ENCODE peak calls at places on chromosomes 1 and 21, in five cellular contexts. O is trophoblast cell, F is neuronal stem cell, H is IMR-90, K is H9. A is an unnamed sample.

GRCh38 chr1:24294757-24295371 is 24.3 kb upstream of the GRHL3 start:
- DNase-seq in O (peak), F (no peak), H (no peak), K (no peak), A (peak)

GRCh38 chr1:7941437-7941793 is 776 bp upstream of the TNFRSF9 start:
- DNase-seq in O (peak), F (no peak), H (peak), K (no peak), A (peak)

GRCh38 chr1:244887281-244887680 is 22.9 kb upstream of the HNRNPU start:
- DNase-seq in O (peak), F (no peak), H (no peak), K (no peak), A (no peak)

GRCh38 chr1:66711420-66711819 is 40.8 kb upstream of the DYNLT5 start:
- DNase-seq in O (peak), F (no peak), H (no peak), K (no peak), A (peak)

GRCh38 chr1:155307247-155307740 is 1.4 kb upstream of the FDPS start:
- DNase-seq in O (peak), F (no peak), H (peak), K (peak), A (peak)

GRCh38 chr21:31459457-31459856 is 115.4 kb upstream of the TIAM1 start:
- DNase-seq in O (peak), F (no peak), H (no peak), K (peak), A (peak)

GRCh38 chr1:97834903-97835302 is 85.9 kb downstream of the DPYD start:
- DNase-seq in O (no peak), F (no peak), H (peak), K (no peak), A (no peak)

GRCh38 chr21:31473685-31474345 is 129.8 kb upstream of the TIAM1 start:
- DNase-seq in O (no peak), F (no peak), H (no peak), K (no peak), A (no peak)

GRCh38 chr21:45768011-45768740 is 124.7 kb downstream of the PCBP3 start:
- DNase-seq in O (no peak), F (no peak), H (peak), K (no peak), A (peak)

GRCh38 chr1:30982431-30982830 is 73.9 kb upstream of the SDC3 start:
- DNase-seq in O (no peak), F (no peak), H (no peak), K (no peak), A (no peak)

GRCh38 chr1:102580806-102581205 is 527.5 kb downstream of the COL11A1 start:
- DNase-seq in O (no peak), F (no peak), H (no peak), K (no peak), A (no peak)

DNA sequence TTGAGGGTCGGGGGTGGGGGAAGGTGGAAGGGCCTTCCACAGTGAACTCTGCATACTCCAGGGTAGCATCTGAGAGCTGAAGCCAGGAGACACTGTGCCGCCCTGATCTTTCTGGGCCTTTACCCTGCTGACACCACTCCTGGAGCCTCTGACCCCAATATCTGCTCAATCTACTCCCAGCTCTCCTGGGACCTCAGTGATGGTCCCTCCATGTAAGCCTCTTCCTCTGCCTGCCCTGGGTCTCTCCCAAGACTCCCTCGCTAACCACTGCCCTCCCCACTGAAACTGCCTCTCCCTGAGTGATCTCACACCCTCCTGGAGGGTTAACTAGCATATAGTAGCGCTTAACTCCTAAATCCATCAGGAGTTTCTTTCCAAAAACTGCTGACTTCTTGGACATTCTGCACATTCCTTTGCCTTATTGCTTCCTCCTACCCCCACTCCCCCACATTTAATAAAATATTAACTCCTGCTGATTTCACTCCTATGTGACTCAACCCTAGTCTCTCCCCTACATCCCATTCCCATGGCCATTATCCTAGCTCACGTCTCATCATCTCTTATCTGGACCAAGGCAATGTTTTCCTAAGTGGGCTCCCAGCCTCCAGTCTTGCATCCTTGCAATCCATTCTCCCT is 145.6 kb downstream of the HMGB4 start:
- DNase-seq in O (no peak), F (no peak), H (no peak), K (no peak), A (no peak)
- H4K8ac ChIP-seq in O (no peak), F (no peak), H (no peak), K (no peak), A (no peak)

GRCh38 chr1:63865561-63865960 is 91.7 kb downstream of the ROR1 start:
- DNase-seq in O (no peak), F (no peak), H (no peak), K (no peak), A (no peak)

GRCh38 chr1:63864224-63864623 is 90.4 kb downstream of the ROR1 start:
- DNase-seq in O (no peak), F (no peak), H (peak), K (no peak), A (no peak)

GRCh38 chr1:63868220-63868897 is 94.5 kb downstream of the ROR1 start:
- DNase-seq in O (no peak), F (no peak), H (peak), K (no peak), A (peak)

GRCh38 chr1:63867429-63868176 is 93.8 kb downstream of the ROR1 start:
- DNase-seq in O (no peak), F (no peak), H (no peak), K (no peak), A (peak)

DNA sequence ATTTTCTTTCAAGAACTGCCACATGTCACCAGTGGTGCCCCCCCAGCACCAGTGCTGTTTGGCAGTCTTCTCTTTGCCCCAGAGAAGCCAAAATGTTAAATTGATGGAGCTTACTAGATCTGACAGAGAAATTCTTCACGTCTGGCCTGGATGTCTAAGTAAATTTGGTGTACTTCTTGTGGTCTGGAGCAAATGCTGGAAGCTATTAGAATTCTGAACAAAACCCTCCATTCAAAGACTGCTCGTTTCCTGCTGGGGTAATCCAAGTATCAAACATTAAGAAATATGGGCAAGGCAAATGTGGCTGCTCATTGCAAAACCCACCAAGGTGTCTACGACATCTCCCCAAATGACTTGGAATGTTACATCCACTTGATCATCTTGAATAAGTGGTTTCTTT is 92.3 kb downstream of the ROR1 start:
- DNase-seq in O (no peak), F (no peak), H (no peak), K (no peak), A (no peak)
- H4K8ac ChIP-seq in O (no peak), F (no peak), H (no peak), K (no peak), A (no peak)

DNA sequence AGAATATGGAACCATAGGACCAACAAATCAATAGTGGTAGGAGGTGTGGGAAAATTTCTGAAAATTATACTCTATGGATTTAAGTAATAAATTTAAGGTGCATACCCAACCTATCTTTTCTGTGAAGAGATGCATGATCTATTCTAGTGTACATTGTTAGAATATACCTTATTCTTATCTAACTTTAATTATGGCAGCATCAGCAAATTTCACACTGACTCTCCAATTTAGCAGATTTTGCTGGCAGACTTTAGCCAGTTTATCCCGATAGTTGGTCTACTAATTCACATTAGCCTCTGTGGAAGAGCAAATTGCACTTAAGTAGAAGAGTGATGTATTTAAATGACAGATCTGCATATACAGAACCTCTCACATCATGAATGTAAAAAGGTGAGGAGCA is 400.0 kb downstream of the PLA2G4A start:
- DNase-seq in O (no peak), F (no peak), H (no peak), K (no peak), A (no peak)
- H4K8ac ChIP-seq in O (no peak), F (no peak), H (no peak), K (no peak), A (no peak)

GRCh38 chr21:37542512-37542911 is 175.9 kb downstream of the DYRK1A start:
- DNase-seq in O (no peak), F (no peak), H (no peak), K (no peak), A (no peak)
- H4K8ac ChIP-seq in O (no peak), F (no peak), H (no peak), K (no peak), A (no peak)

GRCh38 chr1:6509603-6510291 is 18.3 kb upstream of the PLEKHG5 start:
- DNase-seq in O (no peak), F (no peak), H (no peak), K (no peak), A (no peak)
- H4K8ac ChIP-seq in O (no peak), F (no peak), H (no peak), K (no peak), A (no peak)

GRCh38 chr1:153794671-153795324 is 19.6 kb downstream of the SLC27A3 start:
- DNase-seq in O (no peak), F (peak), H (no peak), K (peak), A (no peak)
- H4K8ac ChIP-seq in O (no peak), F (no peak), H (no peak), K (no peak), A (peak)

GRCh38 chr1:225862581-225862950 is 19.6 kb downstream of the TMEM63A start:
- DNase-seq in O (no peak), F (no peak), H (no peak), K (no peak), A (no peak)

GRCh38 chr1:225860860-225861441 is 21.2 kb downstream of the TMEM63A start:
- DNase-seq in O (no peak), F (no peak), H (peak), K (no peak), A (no peak)

GRCh38 chr1:225860107-225860506 is 22.1 kb downstream of the TMEM63A start:
- DNase-seq in O (no peak), F (no peak), H (no peak), K (no peak), A (no peak)

GRCh38 chr1:225863167-225863566 is 19.0 kb downstream of the TMEM63A start:
- DNase-seq in O (no peak), F (no peak), H (peak), K (no peak), A (no peak)

GRCh38 chr1:225861834-225862580 is 20.2 kb downstream of the TMEM63A start:
- DNase-seq in O (no peak), F (no peak), H (no peak), K (no peak), A (no peak)
- H4K8ac ChIP-seq in O (no peak), F (no peak), H (no peak), K (no peak), A (no peak)

GRCh38 chr1:150557813-150558212 is 8.6 kb downstream of the ADAMTSL4 start:
- DNase-seq in O (peak), F (no peak), H (no peak), K (peak), A (peak)
- H4K8ac ChIP-seq in O (no peak), F (no peak), H (no peak), K (no peak), A (no peak)